ENCODE peak calls at places on chromosome 1, in five cellular contexts. U, E, Y, Q and G are unnamed samples.

GRCh38 chr1:84687703-84688460 is 2.4 kb downstream of the SSX2IP start:
- DNase-seq in Q (no peak), U (no peak), Y (no peak), E (no peak), G (no peak)

GRCh38 chr1:234111458-234112142 is 207.1 kb downstream of the SLC35F3 start:
- DNase-seq in U (peak; percentile 57), Q (peak; percentile 87), E (no peak), Y (peak; percentile 63), G (peak; percentile 35)

GRCh38 chr1:23208527-23208926 is 8.8 kb downstream of the HTR1D start:
- DNase-seq in Y (no peak), Q (no peak), E (no peak), U (no peak), G (no peak)

GRCh38 chr1:226677121-226678020 is 61.7 kb downstream of the ITPKB start:
- DNase-seq in Q (no peak), Y (no peak), U (no peak), E (peak; percentile 62), G (no peak)

GRCh38 chr1:87926131-87926828 is 597.6 kb downstream of the LMO4 start:
- DNase-seq in Q (no peak), U (no peak), Y (no peak), E (no peak), G (no peak)

GRCh38 chr1:94702440-94702810 is 117.7 kb upstream of the SLC44A3 start:
- DNase-seq in Q (no peak), U (no peak), E (no peak), Y (no peak), G (no peak)

GRCh38 chr1:36572906-36573305 is 90.2 kb upstream of the CSF3R start:
- DNase-seq in U (peak; percentile 32), Q (no peak), E (no peak), Y (no peak), G (no peak)

GRCh38 chr1:170284425-170284824 is 138.7 kb downstream of the NTMT2 start:
- DNase-seq in Y (no peak), U (no peak), E (no peak), Q (no peak), G (no peak)

GRCh38 chr1:234975941-234976871 is 152.4 kb downstream of the TOMM20 start:
- DNase-seq in U (peak; percentile 83), Q (no peak), Y (no peak), E (no peak), G (no peak)

GRCh38 chr1:41093826-41094225 is 72.3 kb upstream of the SLFNL1 start:
- DNase-seq in U (no peak), Q (no peak), Y (no peak), E (no peak), G (no peak)

GRCh38 chr1:15008783-15009709 is 144.5 kb upstream of the TMEM51 start:
- DNase-seq in Y (no peak), U (no peak), E (no peak), Q (peak; percentile 47), G (no peak)

GRCh38 chr1:168689726-168690602 is 39.0 kb downstream of the DPT start:
- DNase-seq in Y (no peak), E (no peak), U (no peak), Q (no peak), G (no peak)

GRCh38 chr1:211975152-211975941 is 60.0 kb downstream of the INTS7 start:
- DNase-seq in E (no peak), U (no peak), Q (no peak), Y (no peak), G (no peak)

GRCh38 chr1:3412376-3412775 is 42.1 kb upstream of the ARHGEF16 start:
- DNase-seq in Y (no peak), U (no peak), E (no peak), Q (no peak), G (no peak)

GRCh38 chr1:12296623-12297022 is 66.8 kb downstream of the VPS13D start:
- DNase-seq in Q (no peak), E (no peak), U (no peak), Y (no peak), G (no peak)

GRCh38 chr1:211420389-211420788 is 71.6 kb downstream of the RD3 start:
- DNase-seq in Q (no peak), Y (no peak), U (no peak), E (no peak), G (no peak)

GRCh38 chr1:117658676-117659075 is 52.8 kb downstream of the TENT5C start:
- DNase-seq in E (peak; percentile 84), Q (no peak), U (no peak), Y (no peak), G (no peak)

GRCh38 chr1:233015965-233016364 is 65.6 kb downstream of the NTPCR start:
- DNase-seq in Q (no peak), U (no peak), E (peak; percentile 87), Y (no peak), G (no peak)

GRCh38 chr1:19765623-19766022 is 34.1 kb downstream of the TMCO4 start:
- DNase-seq in Q (no peak), Y (peak; percentile 15), U (no peak), E (no peak), G (no peak)

GRCh38 chr1:174021611-174022079 is 512 bp downstream of the RC3H1 start:
- DNase-seq in U (peak; percentile 74), Y (no peak), Q (peak; percentile 80), E (peak; percentile 64), G (peak; percentile 47)

GRCh38 chr1:183926978-183927377 is 110.5 kb downstream of the COLGALT2 start:
- DNase-seq in E (no peak), U (no peak), Q (no peak), Y (no peak), G (no peak)

GRCh38 chr1:222038971-222039370 is 297.1 kb upstream of the DUSP10 start:
- DNase-seq in Y (no peak), U (peak; percentile 78), E (no peak), Q (no peak), G (no peak)

GRCh38 chr1:41493117-41493536 is 8.6 kb upstream of the EDN2 start:
- DNase-seq in Y (no peak), Q (no peak), E (no peak), U (peak; percentile 53), G (no peak)

GRCh38 chr1:212689758-212690540 is 9.7 kb downstream of the BATF3 start:
- DNase-seq in U (no peak), Q (peak; percentile 33), E (no peak), Y (no peak), G (no peak)

GRCh38 chr1:81571946-81572345 is 228.8 kb upstream of the ADGRL2 start:
- DNase-seq in Y (no peak), U (no peak), E (no peak), Q (no peak), G (no peak)
- TF ChIP-seq CTCF in Y (no peak), U (no peak), E (no peak), Q (no peak), G (no peak)

GRCh38 chr1:154989195-154989860 is 4.1 kb upstream of the LENEP start:
- DNase-seq in U (no peak), Q (no peak), Y (no peak), E (no peak), G (no peak)

GRCh38 chr1:154983776-154984466 is 777 bp downstream of the FLAD1 start:
- DNase-seq in U (no peak), Y (no peak), Q (no peak), E (peak; percentile 50), G (no peak)

GRCh38 chr1:154990276-154990675 is 3.1 kb upstream of the LENEP start:
- DNase-seq in E (no peak), Y (no peak), U (no peak), Q (no peak), G (no peak)

GRCh38 chr1:154987326-154987725 is 4.2 kb downstream of the FLAD1 start:
- DNase-seq in Y (no peak), U (peak; percentile 90), E (no peak), Q (no peak), G (no peak)

DNA sequence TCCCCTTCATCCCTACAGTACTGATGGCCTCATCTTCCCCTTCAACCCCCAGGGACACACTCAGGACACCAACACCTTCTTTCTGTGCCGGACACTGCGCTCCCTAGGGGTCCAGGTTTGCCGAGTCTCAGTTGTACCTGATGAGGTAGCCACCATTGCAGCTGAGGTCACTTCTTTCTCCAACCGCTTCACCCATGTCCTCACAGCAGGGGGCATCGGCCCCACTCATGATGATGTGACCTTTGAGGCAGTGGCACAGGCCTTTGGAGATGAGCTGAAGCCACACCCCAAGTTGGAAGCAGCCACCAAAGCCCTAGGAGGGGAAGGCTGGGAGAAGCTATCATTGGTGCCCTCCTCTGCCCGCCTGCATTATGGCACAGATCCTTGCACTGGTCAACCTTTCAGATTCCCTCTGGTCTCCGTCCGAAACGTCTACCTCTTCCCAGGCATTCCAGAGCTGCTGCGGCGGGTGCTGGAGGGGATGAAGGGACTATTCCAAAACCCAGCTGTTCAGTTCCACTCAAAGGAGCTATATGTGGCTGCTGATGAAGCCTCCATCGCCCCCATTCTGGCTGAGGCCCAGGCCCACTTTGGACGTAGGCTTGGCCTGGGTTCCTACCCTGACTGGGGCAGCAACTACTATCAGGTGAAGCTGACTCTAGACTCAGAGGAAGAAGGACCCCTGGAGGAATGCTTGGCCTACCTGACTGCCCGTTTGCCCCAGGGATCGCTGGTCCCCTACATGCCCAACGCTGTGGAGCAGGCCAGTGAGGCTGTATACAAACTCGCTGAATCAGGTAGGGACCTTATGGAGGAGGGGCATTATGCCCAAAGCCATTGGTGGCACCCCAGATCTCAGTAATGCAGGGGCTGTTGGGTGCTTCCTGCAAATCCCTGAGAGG is 5.1 kb upstream of the LENEP start:
- DNase-seq in Q (no peak), U (no peak), E (peak; percentile 15), Y (no peak), G (no peak)
- TF ChIP-seq CTCF in Q (no peak), U (no peak), E (peak; percentile 30), Y (no peak), G (no peak)

GRCh38 chr1:39857479-39857878 is 25.8 kb downstream of the TRIT1 start:
- DNase-seq in Y (no peak), U (no peak), E (no peak), Q (no peak), G (no peak)
- TF ChIP-seq CTCF in Y (no peak), U (no peak), E (no peak), Q (no peak), G (no peak)

GRCh38 chr1:200872446-200873115 is at the start of gene GPR25:
- DNase-seq in E (no peak), Y (no peak), Q (no peak), U (no peak), G (no peak)

GRCh38 chr1:200869376-200869752 is 3.4 kb upstream of the GPR25 start:
- DNase-seq in E (no peak), U (no peak), Q (no peak), Y (no peak), G (no peak)

GRCh38 chr1:200873116-200873670 is 412 bp downstream of the GPR25 start:
- DNase-seq in E (no peak), Y (no peak), U (no peak), Q (peak; percentile 54), G (no peak)

GRCh38 chr1:200867018-200867811 is 5.6 kb upstream of the GPR25 start:
- DNase-seq in Q (no peak), U (no peak), E (peak; percentile 95), Y (no peak), G (no peak)

GRCh38 chr1:200869753-200870391 is 2.9 kb upstream of the GPR25 start:
- DNase-seq in Y (no peak), U (no peak), E (no peak), Q (no peak), G (no peak)
- TF ChIP-seq CTCF in Y (no peak), U (no peak), E (no peak), Q (no peak), G (no peak)